ENCODE peak calls at places on chromosomes 2 and 18, in nine cellular contexts. D, H, M, T, L, Q, P, X and U are unnamed samples.

GRCh38 chr18:23357992-23358594 is 95.0 kb upstream of the RIOK3 start:
- DNase-seq in Q (no peak), L (peak), X (no peak), M (no peak), D (no peak), H (no peak), P (no peak), T (no peak), U (no peak)

GRCh38 chr2:14081526-14081925 is 551.0 kb upstream of the LRATD1 start:
- DNase-seq in P (no peak), T (no peak), L (peak), H (no peak), D (no peak), X (no peak), Q (no peak), M (no peak), U (no peak)

GRCh38 chr2:219010873-219011272 is 17.7 kb upstream of the CRYBA2 start:
- DNase-seq in M (no peak), Q (no peak), D (no peak), X (no peak), L (no peak), T (no peak), H (no peak), P (no peak), U (no peak)

GRCh38 chr2:80326214-80326613 is 21.7 kb upstream of the LRRTM1 start:
- DNase-seq in D (no peak), T (peak), L (peak), P (no peak), M (no peak), H (peak), Q (peak), X (peak), U (no peak)

GRCh38 chr2:35591886-35592285 is 763.7 kb upstream of the CRIM1 start:
- DNase-seq in M (no peak), D (no peak), H (no peak), X (no peak), P (no peak), T (no peak), L (no peak), Q (no peak), U (no peak)

GRCh38 chr18:12403601-12404506 is 3.9 kb upstream of the PRELID3A start:
- DNase-seq in P (peak), L (peak), T (peak), D (no peak), M (peak), H (peak), Q (peak), X (peak), U (no peak)

GRCh38 chr2:12534646-12535263 is 182.0 kb upstream of the TRIB2 start:
- DNase-seq in X (peak), P (peak), H (peak), D (no peak), L (peak), M (no peak), T (peak), Q (peak), U (no peak)

GRCh38 chr2:234640657-234641056 is 143.8 kb upstream of the ARL4C start:
- DNase-seq in T (no peak), H (no peak), Q (no peak), X (no peak), L (no peak), M (no peak), P (no peak), D (no peak), U (no peak)

GRCh38 chr2:130884503-130884902 is 47.8 kb downstream of the ARHGEF4 start:
- DNase-seq in T (no peak), Q (no peak), L (no peak), M (no peak), H (no peak), X (no peak), D (no peak), P (no peak), U (no peak)

GRCh38 chr2:1728821-1729220 is 15.5 kb downstream of the PXDN start:
- DNase-seq in X (no peak), D (no peak), M (no peak), H (no peak), Q (peak), L (peak), T (peak), P (no peak), U (no peak)

GRCh38 chr18:75125359-75126331 is 83.3 kb downstream of the PTGR3 start:
- DNase-seq in Q (no peak), T (no peak), H (no peak), P (no peak), M (no peak), D (no peak), X (no peak), L (no peak), U (no peak)

GRCh38 chr2:196403471-196403870 is 232.1 kb upstream of the STK17B start:
- DNase-seq in Q (peak), D (no peak), T (no peak), X (peak), L (peak), P (no peak), M (no peak), H (no peak), U (no peak)

GRCh38 chr2:30716117-30716900 is 90.9 kb downstream of the CAPN13 start:
- DNase-seq in L (no peak), Q (no peak), T (no peak), P (no peak), M (no peak), D (no peak), X (no peak), H (no peak), U (no peak)

GRCh38 chr2:96534131-96534530 is 2.4 kb upstream of the ARID5A start:
- DNase-seq in X (no peak), P (no peak), M (no peak), D (no peak), L (no peak), T (no peak), H (no peak), Q (no peak), U (no peak)

GRCh38 chr2:236171213-236172201 is 3.3 kb upstream of the GBX2 start:
- DNase-seq in P (no peak), X (no peak), T (no peak), Q (peak), D (no peak), H (no peak), L (no peak), M (no peak), U (no peak)

DNA sequence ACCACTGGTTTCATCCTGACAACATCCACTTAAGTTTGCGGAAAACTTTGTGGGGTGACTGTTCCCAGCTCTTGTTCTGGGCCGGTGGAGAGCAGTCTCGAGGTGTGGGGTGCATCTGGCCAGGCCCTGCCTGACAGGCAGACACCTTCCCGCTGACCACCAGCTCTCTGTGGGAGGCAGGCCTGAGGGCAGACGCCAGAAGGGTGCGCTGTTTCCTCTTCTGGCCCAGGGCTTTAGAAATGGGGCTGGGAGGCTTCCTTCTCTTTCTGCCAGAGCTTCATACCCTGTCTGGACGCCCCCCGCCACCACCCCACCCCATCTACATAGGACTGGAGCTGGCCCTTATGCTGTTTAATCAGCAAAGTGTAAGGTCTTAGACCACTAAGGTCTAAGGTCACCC is 263.8 kb downstream of the LOXHD1 start:
- DNase-seq in T (no peak), M (no peak), H (no peak), P (no peak), L (no peak), Q (no peak), D (no peak), X (no peak), U (no peak)
- TF ChIP-seq CTCF in T (peak), M (no peak), H (peak), P (no peak), L (peak), Q (no peak), D (no peak), X (no peak), U (peak)

GRCh38 chr2:143435112-143435511 is 305.9 kb downstream of the ARHGAP15 start:
- DNase-seq in L (no peak), Q (peak), T (no peak), H (no peak), X (no peak), D (no peak), M (no peak), P (no peak), U (no peak)

GRCh38 chr2:143431316-143431715 is 302.1 kb downstream of the ARHGAP15 start:
- DNase-seq in T (no peak), D (no peak), L (no peak), P (no peak), M (no peak), H (no peak), X (no peak), Q (peak), U (no peak)

GRCh38 chr2:143433840-143434239 is 304.6 kb downstream of the ARHGAP15 start:
- DNase-seq in X (no peak), T (no peak), P (no peak), Q (no peak), H (no peak), L (no peak), M (no peak), D (no peak), U (no peak)

GRCh38 chr2:143434445-143434844 is 305.2 kb downstream of the ARHGAP15 start:
- DNase-seq in T (no peak), D (no peak), M (no peak), L (no peak), H (no peak), Q (no peak), X (no peak), P (no peak), U (no peak)

DNA sequence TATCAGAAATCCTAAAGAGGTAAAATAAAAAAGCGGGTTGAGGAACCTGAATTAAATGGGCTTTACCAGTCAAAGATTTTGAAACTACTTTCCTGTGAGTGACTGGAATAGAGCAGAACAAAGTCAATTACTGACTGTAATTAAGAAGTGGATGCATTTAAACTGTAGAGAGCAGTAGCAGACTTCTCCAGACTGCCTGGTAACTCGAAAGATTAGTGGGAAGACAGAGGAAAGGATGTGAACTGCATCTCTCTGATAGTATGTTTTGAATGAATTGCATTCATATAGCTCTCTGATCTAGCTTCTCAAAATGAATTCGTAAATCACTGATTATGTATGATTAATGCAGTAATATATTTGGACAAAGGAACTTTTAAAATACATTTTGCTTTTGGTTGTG is 303.9 kb downstream of the ARHGAP15 start:
- DNase-seq in H (no peak), T (no peak), P (no peak), X (no peak), L (no peak), Q (no peak), D (no peak), M (no peak), U (no peak)
- TF ChIP-seq CTCF in H (no peak), T (peak), P (no peak), X (no peak), L (no peak), Q (no peak), D (no peak), M (no peak), U (peak)

DNA sequence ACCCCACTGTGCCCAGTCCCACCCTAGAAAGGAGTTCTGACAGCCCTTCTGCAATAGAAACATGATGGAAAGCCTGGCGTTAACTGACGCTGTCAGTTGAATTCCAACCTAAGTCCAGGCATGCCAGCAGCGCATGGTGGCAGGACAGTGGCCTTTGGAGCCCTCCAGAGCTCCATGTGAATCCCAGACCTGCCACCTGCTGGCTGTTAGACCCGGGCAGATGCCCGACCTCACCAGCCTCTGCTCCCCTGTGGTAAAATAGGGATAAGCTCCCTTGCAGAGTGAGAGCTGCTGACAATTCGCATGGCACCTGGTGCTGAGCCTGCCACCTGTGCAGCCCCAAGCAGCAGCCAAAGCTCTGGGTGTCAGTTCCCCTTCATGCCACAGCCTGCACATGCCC is 138.6 kb downstream of the LOXHD1 start:
- DNase-seq in H (no peak), M (no peak), L (no peak), X (no peak), T (no peak), P (no peak), D (no peak), Q (no peak), U (no peak)
- TF ChIP-seq CTCF in H (no peak), M (no peak), L (no peak), X (no peak), T (no peak), P (peak), D (no peak), Q (no peak), U (peak)

DNA sequence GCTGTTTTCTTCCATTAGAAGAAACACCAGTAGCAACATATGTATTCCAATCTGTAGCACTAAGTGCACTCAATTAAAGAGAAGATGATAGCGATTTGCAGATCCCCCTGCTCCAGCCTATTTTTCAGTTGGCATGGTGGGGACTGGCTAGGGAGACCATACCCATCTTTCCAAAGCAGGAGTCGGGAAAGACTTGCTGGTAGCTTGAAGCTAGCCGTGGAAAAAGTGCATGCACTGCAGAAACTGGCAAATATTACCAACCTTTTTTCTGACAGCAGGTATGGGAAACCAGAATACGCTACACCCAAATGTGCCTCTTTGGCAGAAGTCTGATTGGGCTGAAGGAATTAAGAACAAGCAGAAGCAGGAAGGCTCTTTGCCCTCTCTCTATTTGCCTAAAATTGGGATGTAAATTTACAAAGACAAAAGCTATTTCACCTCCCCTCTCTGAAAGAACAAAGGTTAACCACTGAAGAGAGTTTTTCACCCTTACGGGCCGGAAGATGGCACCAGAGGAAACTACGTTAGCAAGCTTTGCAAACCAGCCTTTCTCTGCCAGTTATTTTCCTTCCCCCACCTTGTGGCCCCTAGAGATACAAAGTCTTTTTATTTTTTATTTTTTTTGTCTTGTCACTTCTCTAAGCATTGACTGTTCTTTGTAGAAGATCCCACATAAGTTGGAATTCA is 273.1 kb downstream of the DLGAP1 start:
- DNase-seq in Q (no peak), H (no peak), L (no peak), M (no peak), D (no peak), X (no peak), P (no peak), T (peak), U (no peak)
- TF ChIP-seq CTCF in Q (no peak), H (no peak), L (no peak), M (peak), D (peak), X (no peak), P (no peak), T (peak), U (no peak)

GRCh38 chr2:128086244-128086643 is 4.8 kb upstream of the UGGT1 start:
- DNase-seq in Q (no peak), D (no peak), P (no peak), T (no peak), L (no peak), H (no peak), M (no peak), X (no peak), U (no peak)
- TF ChIP-seq CTCF in Q (no peak), D (no peak), P (no peak), T (no peak), L (no peak), H (no peak), M (no peak), X (no peak), U (no peak)